ENCODE peak calls at places on chromosome 2, in eight cellular contexts. L is pancreas, O is heart right ventricle, C is GM23248, Q is MM.1S, Y is body of pancreas, R is neuronal stem cell, B is A549. W is an unnamed sample.
A peak's percentile ranks its signal among the peaks of the same experiment; 100 is the strongest.

GRCh38 chr2:75055820-75056675 is 97.6 kb downstream of the POLE4 start:
- DNase-seq in L (no peak), B (no peak), Q (no peak), O (no peak), R (no peak), Y (no peak), C (peak; percentile 75), W (no peak)

GRCh38 chr2:64779117-64779690 is 125.5 kb upstream of the SERTAD2 start:
- DNase-seq in O (no peak), C (peak; percentile 83), R (no peak), Q (no peak), Y (no peak), B (no peak), L (no peak), W (no peak)

GRCh38 chr2:140085674-140086073 is 1305.5 kb upstream of the NXPH2 start:
- DNase-seq in R (no peak), Y (no peak), L (no peak), B (no peak), O (no peak), Q (no peak), C (peak; percentile 1), W (no peak)

GRCh38 chr2:150279673-150280072 is 207.8 kb downstream of the RND3 start:
- DNase-seq in Y (no peak), L (no peak), Q (no peak), B (no peak), R (no peak), C (peak; percentile 18), O (no peak), W (no peak)

GRCh38 chr2:132038179-132038882 is 123.4 kb downstream of the ANKRD30BL start:
- DNase-seq in Y (no peak), B (no peak), O (no peak), C (peak; percentile 27), L (no peak), Q (peak; percentile 9), R (peak; percentile 31), W (no peak)

GRCh38 chr2:20030224-20030623 is 17.8 kb upstream of the MATN3 start:
- DNase-seq in O (no peak), Y (no peak), C (no peak), Q (no peak), R (no peak), B (no peak), L (no peak), W (no peak)

GRCh38 chr2:26292646-26293045 is 47.9 kb downstream of the HADHB start:
- DNase-seq in Q (no peak), R (no peak), L (no peak), O (no peak), C (peak; percentile 74), Y (no peak), B (no peak), W (no peak)

GRCh38 chr2:179877601-179878364 is 16.4 kb upstream of the ZNF385B start:
- DNase-seq in R (no peak), B (no peak), C (peak; percentile 30), Q (no peak), Y (no peak), L (no peak), O (no peak), W (no peak)

GRCh38 chr2:6782523-6783061 is 83.1 kb downstream of the CMPK2 start:
- DNase-seq in Y (no peak), Q (no peak), C (no peak), B (no peak), O (no peak), L (no peak), R (no peak), W (no peak)

GRCh38 chr2:231987088-231987788 is 25.7 kb downstream of the DIS3L2 start:
- DNase-seq in Y (no peak), R (no peak), B (no peak), O (peak; percentile 21), C (peak; percentile 17), L (no peak), Q (no peak), W (no peak)

GRCh38 chr2:48006094-48006493 is 99.8 kb upstream of the FBXO11 start:
- DNase-seq in R (no peak), C (no peak), B (no peak), Q (no peak), O (no peak), Y (no peak), L (no peak), W (no peak)

GRCh38 chr2:39504790-39505335 is 67.8 kb upstream of the MAP4K3 start:
- DNase-seq in Y (no peak), C (peak; percentile 84), L (no peak), B (peak; percentile 44), O (no peak), Q (no peak), R (no peak), W (no peak)

GRCh38 chr2:218999881-219000568 is 6.8 kb upstream of the CRYBA2 start:
- DNase-seq in Y (peak; percentile 65), O (no peak), R (no peak), B (no peak), C (no peak), Q (no peak), L (peak; percentile 58), W (no peak)

GRCh38 chr2:30218814-30219213 is 12.5 kb upstream of the LBH start:
- DNase-seq in L (no peak), O (no peak), Q (no peak), R (no peak), Y (no peak), C (no peak), B (no peak), W (no peak)

GRCh38 chr2:195498176-195498575 is 158.8 kb upstream of the SLC39A10 start:
- DNase-seq in L (peak; percentile 30), Y (peak; percentile 64), R (peak; percentile 9), Q (peak; percentile 67), O (no peak), C (peak; percentile 29), B (no peak), W (peak; percentile 57)

GRCh38 chr2:43424262-43425207 is 171.3 kb downstream of the THADA start:
- DNase-seq in R (no peak), B (no peak), O (no peak), Y (no peak), C (no peak), Q (no peak), L (no peak), W (no peak)

GRCh38 chr2:177551989-177552413 is 159.4 kb downstream of the AGPS start:
- DNase-seq in C (peak; percentile 41), Y (peak; percentile 94), O (peak; percentile 62), B (no peak), R (no peak), Q (no peak), L (peak; percentile 81), W (no peak)

GRCh38 chr2:106944220-106944619 is 58.3 kb upstream of the ST6GAL2 start:
- DNase-seq in B (no peak), C (peak; percentile 62), R (no peak), Q (no peak), Y (no peak), O (no peak), L (no peak), W (no peak)

GRCh38 chr2:207241198-207241597 is 75.5 kb upstream of the KLF7 start:
- DNase-seq in Y (no peak), C (peak; percentile 40), B (no peak), Q (no peak), R (no peak), L (no peak), O (no peak), W (no peak)

GRCh38 chr2:47076586-47077441 is 78.3 kb downstream of the STPG4 start:
- DNase-seq in C (peak; percentile 97), B (peak; percentile 100), L (no peak), Y (peak; percentile 52), Q (no peak), O (no peak), R (no peak), W (peak; percentile 39)

GRCh38 chr2:205086689-205087088 is 541.4 kb downstream of the PARD3B start:
- DNase-seq in B (no peak), O (no peak), C (peak; percentile 18), R (no peak), L (no peak), Q (no peak), Y (no peak), W (no peak)

DNA sequence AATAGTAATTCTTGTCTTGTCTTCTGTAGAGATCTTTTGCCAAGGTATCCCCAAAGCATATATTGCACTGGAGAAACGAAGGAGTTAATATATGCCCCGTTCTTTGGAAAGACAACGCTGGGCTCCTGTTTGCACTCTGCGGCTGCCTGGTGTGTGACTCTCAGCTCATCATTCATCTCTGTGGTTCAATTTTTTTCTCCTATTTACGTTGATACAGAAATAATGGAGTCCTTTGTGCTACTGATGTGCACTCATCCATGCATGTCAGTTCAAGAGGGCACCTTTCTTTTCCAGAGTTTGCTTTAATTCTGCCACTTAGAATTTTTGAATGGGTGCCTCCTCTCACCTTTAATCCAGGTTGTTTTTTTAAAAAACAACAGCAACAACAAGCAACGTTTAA is 655.5 kb downstream of the DCDC2C start:
- DNase-seq in O (no peak), R (no peak), Q (no peak), B (no peak), L (no peak), C (no peak), Y (no peak), W (no peak)
- H3K9me3 ChIP-seq in O (peaks cover 13% of the 10 kb centered on the region), R (peaks cover 3% of the 10 kb centered on the region), Q (no peaks in the 10 kb centered on the region), B (peaks cover 18% of the 10 kb centered on the region), L (no peaks in the 10 kb centered on the region), C (no peaks in the 10 kb centered on the region), Y (no peaks in the 10 kb centered on the region), W (no peaks in the 10 kb centered on the region)

DNA sequence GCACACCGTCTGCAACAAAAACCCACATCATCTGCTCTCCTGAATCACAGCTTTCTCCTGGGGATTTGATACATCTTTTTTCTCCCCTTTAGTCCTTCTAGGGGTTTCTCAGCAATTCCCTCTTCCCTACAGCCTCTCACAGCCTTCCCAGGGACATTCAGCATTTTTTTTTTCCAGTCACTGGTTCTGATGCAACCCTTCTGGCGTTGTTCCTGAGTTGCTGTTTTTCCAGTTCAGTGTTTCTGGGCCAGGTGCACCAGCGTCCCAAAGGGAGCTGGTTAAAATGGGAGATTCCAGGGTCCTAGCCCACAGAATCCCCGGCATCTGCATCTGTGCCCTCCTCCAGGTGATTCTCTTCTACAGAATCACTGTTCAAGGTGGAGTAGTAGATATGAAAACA is 36.1 kb downstream of the ADCY3 start:
- DNase-seq in R (no peak), B (no peak), Y (peak; percentile 36), Q (no peak), O (peak; percentile 50), C (peak; percentile 70), L (no peak), W (no peak)
- H3K9me3 ChIP-seq in R (no peaks in the 10 kb centered on the region), B (no peaks in the 10 kb centered on the region), Y (no peaks in the 10 kb centered on the region), Q (no peaks in the 10 kb centered on the region), O (no peaks in the 10 kb centered on the region), C (no peaks in the 10 kb centered on the region), L (no peaks in the 10 kb centered on the region), W (no peaks in the 10 kb centered on the region)

DNA sequence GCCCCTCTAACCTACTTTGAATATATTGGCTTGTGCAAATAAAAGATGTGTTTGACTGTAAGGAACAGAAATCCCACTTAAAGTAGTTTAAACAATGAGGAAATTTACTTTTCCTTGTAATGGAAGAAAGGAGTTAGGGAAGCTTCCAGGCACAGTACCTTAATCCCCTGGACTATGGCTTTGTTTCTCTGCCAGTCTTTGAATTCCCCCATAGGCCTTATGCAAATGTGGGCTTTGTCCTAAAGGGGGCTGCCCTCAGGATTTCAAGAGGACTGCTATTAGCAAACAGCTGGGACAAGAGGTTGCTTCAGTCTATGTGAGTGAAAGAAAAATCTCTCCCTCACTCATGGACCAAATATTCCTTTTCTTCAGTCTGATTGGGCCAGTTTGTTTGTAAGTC is 255.1 kb upstream of the THSD7B start:
- DNase-seq in L (no peak), Q (no peak), R (peak; percentile 71), B (no peak), Y (no peak), C (no peak), O (no peak), W (no peak)
- H3K9me3 ChIP-seq in L (no peaks in the 10 kb centered on the region), Q (no peaks in the 10 kb centered on the region), R (no peaks in the 10 kb centered on the region), B (no peaks in the 10 kb centered on the region), Y (no peaks in the 10 kb centered on the region), C (no peaks in the 10 kb centered on the region), O (no peaks in the 10 kb centered on the region), W (no peaks in the 10 kb centered on the region)

GRCh38 chr2:129464036-129464435 is 515.4 kb upstream of the RAB6C start:
- DNase-seq in Q (no peak), O (no peak), L (no peak), B (no peak), R (no peak), C (no peak), Y (no peak), W (no peak)
- H3K9me3 ChIP-seq in Q (no peaks in the 10 kb centered on the region), O (no peaks in the 10 kb centered on the region), L (no peaks in the 10 kb centered on the region), B (no peaks in the 10 kb centered on the region), R (peaks cover 5% of the 10 kb centered on the region), C (no peaks in the 10 kb centered on the region), Y (no peaks in the 10 kb centered on the region), W (no peaks in the 10 kb centered on the region)